ENCODE peak calls at places on chromosome 11, in five cellular contexts. One of them, this sample, is unnamed.

GRCh38 chr11:130062030-130062429 is 7.7 kb upstream of the APLP2 start:
- DNase-seq in pancreas: no peak
- DNase-seq in colonic mucosa: no peak
- DNase-seq in neuronal stem cell: no peak
- DNase-seq in naive thymus-derived CD4-positive, alpha-beta T cell: no peak
- DNase-seq in this sample: peak; percentile 21

GRCh38 chr11:9617960-9618359 is 44.5 kb downstream of the WEE1 start:
- DNase-seq in pancreas: no peak
- DNase-seq in colonic mucosa: no peak
- DNase-seq in neuronal stem cell: no peak
- DNase-seq in naive thymus-derived CD4-positive, alpha-beta T cell: no peak
- DNase-seq in this sample: no peak

GRCh38 chr11:96339704-96340554 is 3.1 kb downstream of the MAML2 start:
- DNase-seq in pancreas: no peak
- DNase-seq in colonic mucosa: peak; percentile 43
- DNase-seq in neuronal stem cell: no peak
- DNase-seq in naive thymus-derived CD4-positive, alpha-beta T cell: no peak
- DNase-seq in this sample: no peak

GRCh38 chr11:27497284-27497866 is 9.2 kb downstream of the LIN7C start:
- DNase-seq in pancreas: no peak
- DNase-seq in colonic mucosa: no peak
- DNase-seq in neuronal stem cell: no peak
- DNase-seq in naive thymus-derived CD4-positive, alpha-beta T cell: no peak
- DNase-seq in this sample: no peak

GRCh38 chr11:85988780-85989179 is 80.1 kb downstream of the PICALM start:
- DNase-seq in pancreas: no peak
- DNase-seq in colonic mucosa: no peak
- DNase-seq in neuronal stem cell: no peak
- DNase-seq in naive thymus-derived CD4-positive, alpha-beta T cell: no peak
- DNase-seq in this sample: no peak

GRCh38 chr11:128936546-128937275 is 6.0 kb downstream of the TP53AIP1 start:
- DNase-seq in pancreas: no peak
- DNase-seq in colonic mucosa: no peak
- DNase-seq in neuronal stem cell: peak; percentile 30
- DNase-seq in naive thymus-derived CD4-positive, alpha-beta T cell: no peak
- DNase-seq in this sample: peak; percentile 78

GRCh38 chr11:111531687-111532364 is 8.7 kb upstream of the LAYN start:
- DNase-seq in pancreas: no peak
- DNase-seq in colonic mucosa: no peak
- DNase-seq in neuronal stem cell: no peak
- DNase-seq in naive thymus-derived CD4-positive, alpha-beta T cell: no peak
- DNase-seq in this sample: no peak

GRCh38 chr11:132099692-132100091 is 729.3 kb downstream of the NTM start:
- DNase-seq in pancreas: no peak
- DNase-seq in colonic mucosa: no peak
- DNase-seq in neuronal stem cell: peak; percentile 17
- DNase-seq in naive thymus-derived CD4-positive, alpha-beta T cell: no peak
- DNase-seq in this sample: no peak

GRCh38 chr11:47916361-47916841 is 64.0 kb upstream of the PTPRJ start:
- DNase-seq in pancreas: peak; percentile 75
- DNase-seq in colonic mucosa: peak; percentile 34
- DNase-seq in neuronal stem cell: no peak
- DNase-seq in naive thymus-derived CD4-positive, alpha-beta T cell: no peak
- DNase-seq in this sample: peak; percentile 77

GRCh38 chr11:41789376-41789775 is 329.9 kb upstream of the LRRC4C start:
- DNase-seq in pancreas: no peak
- DNase-seq in colonic mucosa: no peak
- DNase-seq in neuronal stem cell: no peak
- DNase-seq in naive thymus-derived CD4-positive, alpha-beta T cell: no peak
- DNase-seq in this sample: no peak

GRCh38 chr11:35247428-35247827 is 108.5 kb downstream of the CD44 start:
- DNase-seq in pancreas: no peak
- DNase-seq in colonic mucosa: no peak
- DNase-seq in neuronal stem cell: no peak
- DNase-seq in naive thymus-derived CD4-positive, alpha-beta T cell: peak; percentile 89
- DNase-seq in this sample: no peak

GRCh38 chr11:120634706-120635105 is 123.2 kb downstream of the GRIK4 start:
- DNase-seq in pancreas: no peak
- DNase-seq in colonic mucosa: no peak
- DNase-seq in neuronal stem cell: no peak
- DNase-seq in naive thymus-derived CD4-positive, alpha-beta T cell: no peak
- DNase-seq in this sample: no peak

GRCh38 chr11:94961255-94961654 is 12.1 kb downstream of the CWC15 start:
- DNase-seq in pancreas: no peak
- DNase-seq in colonic mucosa: no peak
- DNase-seq in neuronal stem cell: no peak
- DNase-seq in naive thymus-derived CD4-positive, alpha-beta T cell: no peak
- DNase-seq in this sample: no peak

GRCh38 chr11:2690261-2690575 is 9.6 kb downstream of the KCNQ1OT1 start:
- DNase-seq in pancreas: no peak
- DNase-seq in colonic mucosa: no peak
- DNase-seq in neuronal stem cell: no peak
- DNase-seq in naive thymus-derived CD4-positive, alpha-beta T cell: no peak
- DNase-seq in this sample: no peak

GRCh38 chr11:123033895-123034294 is 28.0 kb downstream of the HSPA8 start:
- DNase-seq in pancreas: no peak
- DNase-seq in colonic mucosa: no peak
- DNase-seq in neuronal stem cell: no peak
- DNase-seq in naive thymus-derived CD4-positive, alpha-beta T cell: no peak
- DNase-seq in this sample: peak; percentile 8

GRCh38 chr11:82049199-82049598 is 684.5 kb downstream of the FAM181B start:
- DNase-seq in pancreas: no peak
- DNase-seq in colonic mucosa: no peak
- DNase-seq in neuronal stem cell: no peak
- DNase-seq in naive thymus-derived CD4-positive, alpha-beta T cell: no peak
- DNase-seq in this sample: no peak

GRCh38 chr11:44192701-44193100 is 97.2 kb downstream of the EXT2 start:
- DNase-seq in pancreas: no peak
- DNase-seq in colonic mucosa: no peak
- DNase-seq in neuronal stem cell: no peak
- DNase-seq in naive thymus-derived CD4-positive, alpha-beta T cell: no peak
- DNase-seq in this sample: no peak

GRCh38 chr11:130216591-130217132 is 57.1 kb downstream of the ST14 start:
- DNase-seq in pancreas: no peak
- DNase-seq in colonic mucosa: no peak
- DNase-seq in neuronal stem cell: no peak
- DNase-seq in naive thymus-derived CD4-positive, alpha-beta T cell: no peak
- DNase-seq in this sample: no peak

GRCh38 chr11:68470304-68470811 is 9.8 kb downstream of the PPP6R3 start:
- DNase-seq in pancreas: no peak
- DNase-seq in colonic mucosa: no peak
- DNase-seq in neuronal stem cell: no peak
- DNase-seq in naive thymus-derived CD4-positive, alpha-beta T cell: no peak
- DNase-seq in this sample: no peak

GRCh38 chr11:79076526-79077115 is 364.2 kb downstream of the TENM4 start:
- DNase-seq in pancreas: no peak
- DNase-seq in colonic mucosa: peak; percentile 42
- DNase-seq in neuronal stem cell: no peak
- DNase-seq in naive thymus-derived CD4-positive, alpha-beta T cell: no peak
- DNase-seq in this sample: peak; percentile 50

GRCh38 chr11:118917488-118918127 is 8.1 kb downstream of the BCL9L start:
- DNase-seq in pancreas: peak; percentile 68
- DNase-seq in colonic mucosa: peak; percentile 84
- DNase-seq in neuronal stem cell: no peak
- DNase-seq in naive thymus-derived CD4-positive, alpha-beta T cell: no peak
- DNase-seq in this sample: peak; percentile 57

GRCh38 chr11:6687876-6688275 is 4.7 kb upstream of the MRPL17 start:
- DNase-seq in pancreas: no peak
- DNase-seq in colonic mucosa: no peak
- DNase-seq in neuronal stem cell: no peak
- DNase-seq in naive thymus-derived CD4-positive, alpha-beta T cell: no peak
- DNase-seq in this sample: no peak

GRCh38 chr11:6693342-6694228 is 10.4 kb upstream of the MRPL17 start:
- DNase-seq in pancreas: no peak
- DNase-seq in colonic mucosa: peak; percentile 25
- DNase-seq in neuronal stem cell: no peak
- DNase-seq in naive thymus-derived CD4-positive, alpha-beta T cell: no peak
- DNase-seq in this sample: no peak

GRCh38 chr11:6694229-6694535 is 11.0 kb upstream of the MRPL17 start:
- DNase-seq in pancreas: no peak
- DNase-seq in colonic mucosa: no peak
- DNase-seq in neuronal stem cell: no peak
- DNase-seq in naive thymus-derived CD4-positive, alpha-beta T cell: no peak
- DNase-seq in this sample: no peak

GRCh38 chr11:6695377-6695776 is 12.2 kb upstream of the MRPL17 start:
- DNase-seq in pancreas: no peak
- DNase-seq in colonic mucosa: no peak
- DNase-seq in neuronal stem cell: no peak
- DNase-seq in naive thymus-derived CD4-positive, alpha-beta T cell: no peak
- DNase-seq in this sample: no peak

GRCh38 chr11:6692128-6692527 is 9.0 kb upstream of the MRPL17 start:
- DNase-seq in pancreas: no peak
- DNase-seq in colonic mucosa: no peak
- DNase-seq in neuronal stem cell: no peak
- DNase-seq in naive thymus-derived CD4-positive, alpha-beta T cell: no peak
- DNase-seq in this sample: no peak
- H3K4me3 ChIP-seq in pancreas: no peak overlapping the region
- H3K4me3 ChIP-seq in colonic mucosa: no peak overlapping the region
- H3K4me3 ChIP-seq in neuronal stem cell: no peak overlapping the region
- H3K4me3 ChIP-seq in naive thymus-derived CD4-positive, alpha-beta T cell: no peak overlapping the region
- H3K4me3 ChIP-seq in this sample: no peak overlapping the region

GRCh38 chr11:65554842-65555395 is 3.2 kb downstream of the LTBP3 start:
- DNase-seq in pancreas: no peak
- DNase-seq in colonic mucosa: no peak
- DNase-seq in neuronal stem cell: no peak
- DNase-seq in naive thymus-derived CD4-positive, alpha-beta T cell: no peak
- DNase-seq in this sample: no peak

GRCh38 chr11:65551572-65552398 is 6.4 kb downstream of the LTBP3 start:
- DNase-seq in pancreas: peak; percentile 84
- DNase-seq in colonic mucosa: peak; percentile 91
- DNase-seq in neuronal stem cell: no peak
- DNase-seq in naive thymus-derived CD4-positive, alpha-beta T cell: peak; percentile 51
- DNase-seq in this sample: peak; percentile 69

GRCh38 chr11:65552413-65552951 is 5.7 kb downstream of the LTBP3 start:
- DNase-seq in pancreas: no peak
- DNase-seq in colonic mucosa: no peak
- DNase-seq in neuronal stem cell: no peak
- DNase-seq in naive thymus-derived CD4-positive, alpha-beta T cell: no peak
- DNase-seq in this sample: no peak

GRCh38 chr11:65554057-65554818 is 3.9 kb downstream of the LTBP3 start:
- DNase-seq in pancreas: no peak
- DNase-seq in colonic mucosa: no peak
- DNase-seq in neuronal stem cell: no peak
- DNase-seq in naive thymus-derived CD4-positive, alpha-beta T cell: no peak
- DNase-seq in this sample: no peak

GRCh38 chr11:65553301-65554001 is 4.7 kb downstream of the LTBP3 start:
- DNase-seq in pancreas: peak; percentile 54
- DNase-seq in colonic mucosa: peak; percentile 52
- DNase-seq in neuronal stem cell: no peak
- DNase-seq in naive thymus-derived CD4-positive, alpha-beta T cell: peak; percentile 80
- DNase-seq in this sample: no peak
- H3K4me3 ChIP-seq in pancreas: no peak overlapping the region
- H3K4me3 ChIP-seq in colonic mucosa: no peak overlapping the region
- H3K4me3 ChIP-seq in neuronal stem cell: no peak overlapping the region
- H3K4me3 ChIP-seq in naive thymus-derived CD4-positive, alpha-beta T cell: peak overlapping the region; percentile 33
- H3K4me3 ChIP-seq in this sample: no peak overlapping the region

GRCh38 chr11:57426439-57426753 is 525 bp downstream of the SLC43A3 start:
- DNase-seq in pancreas: no peak
- DNase-seq in colonic mucosa: no peak
- DNase-seq in neuronal stem cell: no peak
- DNase-seq in naive thymus-derived CD4-positive, alpha-beta T cell: no peak
- DNase-seq in this sample: no peak

GRCh38 chr11:57426754-57427691 is at the start of gene SLC43A3:
- DNase-seq in pancreas: peak; percentile 48
- DNase-seq in colonic mucosa: peak; percentile 76
- DNase-seq in neuronal stem cell: peak; percentile 17
- DNase-seq in naive thymus-derived CD4-positive, alpha-beta T cell: peak; percentile 18
- DNase-seq in this sample: peak; percentile 79

GRCh38 chr11:57424137-57424801 is 2.7 kb downstream of the SLC43A3 start:
- DNase-seq in pancreas: no peak
- DNase-seq in colonic mucosa: no peak
- DNase-seq in neuronal stem cell: no peak
- DNase-seq in naive thymus-derived CD4-positive, alpha-beta T cell: no peak
- DNase-seq in this sample: no peak

GRCh38 chr11:57425565-57426438 is 1.1 kb downstream of the SLC43A3 start:
- DNase-seq in pancreas: peak; percentile 36
- DNase-seq in colonic mucosa: peak; percentile 43
- DNase-seq in neuronal stem cell: no peak
- DNase-seq in naive thymus-derived CD4-positive, alpha-beta T cell: no peak
- DNase-seq in this sample: peak; percentile 96

DNA sequence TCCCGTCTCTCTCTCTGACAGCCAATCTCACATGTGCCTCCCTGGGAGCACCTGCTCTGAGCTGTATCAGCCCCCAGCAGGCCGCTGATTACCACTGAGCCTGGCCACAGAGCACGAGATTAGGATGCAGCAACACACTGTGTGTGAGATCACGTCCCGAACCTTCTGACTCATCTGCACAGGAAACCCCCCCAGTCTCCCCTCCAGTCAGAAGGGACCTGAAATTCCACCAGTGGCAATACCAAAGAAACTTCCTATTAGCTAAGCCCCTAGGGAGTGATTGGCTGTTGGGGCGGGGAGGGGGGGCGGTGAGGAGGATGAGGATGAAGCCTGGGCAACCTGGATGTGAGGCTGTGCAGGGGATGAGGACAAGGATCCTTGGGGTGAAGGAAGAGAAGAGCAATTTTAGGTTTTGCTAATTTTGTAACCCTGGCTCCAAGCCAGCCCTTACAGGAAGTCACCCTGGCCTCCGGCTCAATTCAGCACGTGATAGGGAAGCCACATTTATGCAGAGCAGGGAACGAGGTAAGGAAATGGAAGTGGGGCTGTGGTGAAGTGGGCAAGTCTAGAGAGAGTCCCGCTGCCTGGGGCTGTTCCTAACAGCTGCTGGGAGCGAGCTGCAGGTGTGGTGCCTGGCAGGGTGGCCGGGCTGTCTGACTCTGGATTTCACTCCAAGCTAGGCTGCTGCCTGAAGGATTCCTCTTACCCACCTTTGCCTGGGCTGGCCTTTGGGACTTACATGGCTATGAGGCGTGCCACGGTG is 1.9 kb downstream of the SLC43A3 start:
- DNase-seq in pancreas: no peak
- DNase-seq in colonic mucosa: peak; percentile 56
- DNase-seq in neuronal stem cell: no peak
- DNase-seq in naive thymus-derived CD4-positive, alpha-beta T cell: peak; percentile 42
- DNase-seq in this sample: peak; percentile 56
- H3K4me3 ChIP-seq in pancreas: no peak overlapping the region
- H3K4me3 ChIP-seq in colonic mucosa: peak overlapping the region; percentile 47
- H3K4me3 ChIP-seq in neuronal stem cell: no peak overlapping the region
- H3K4me3 ChIP-seq in naive thymus-derived CD4-positive, alpha-beta T cell: peak overlapping the region; percentile 56
- H3K4me3 ChIP-seq in this sample: no peak overlapping the region

DNA sequence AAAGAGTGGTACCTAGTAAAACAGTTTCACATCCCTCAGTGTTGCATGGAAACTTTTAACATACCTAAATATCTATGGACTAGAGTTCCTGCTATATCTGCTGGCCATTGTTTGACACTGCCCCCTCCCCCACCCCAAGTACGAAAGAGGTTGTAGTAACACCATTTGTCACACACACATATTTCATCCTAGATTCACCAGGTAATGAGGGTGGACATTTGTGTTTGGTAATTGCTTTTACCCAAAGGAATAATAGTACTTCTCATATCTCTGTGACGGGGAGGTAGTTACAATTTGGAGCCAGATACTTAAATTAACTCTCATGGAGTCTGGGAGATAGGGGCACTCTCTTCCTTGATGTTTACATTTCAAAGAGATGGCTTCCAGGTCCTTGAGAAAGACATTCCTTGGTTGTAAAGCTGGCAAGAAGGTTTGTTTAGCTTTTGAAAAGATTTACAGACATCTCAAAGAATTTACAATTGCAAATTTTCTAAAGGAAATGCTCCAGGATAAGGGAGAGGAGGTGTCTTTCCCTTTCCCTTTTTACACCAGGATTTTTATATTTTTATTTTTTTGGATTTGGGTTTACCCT is 38.8 kb downstream of the REXO2 start:
- DNase-seq in pancreas: no peak
- DNase-seq in colonic mucosa: no peak
- DNase-seq in neuronal stem cell: no peak
- DNase-seq in naive thymus-derived CD4-positive, alpha-beta T cell: no peak
- DNase-seq in this sample: no peak
- H3K4me3 ChIP-seq in pancreas: no peak overlapping the region
- H3K4me3 ChIP-seq in colonic mucosa: no peak overlapping the region
- H3K4me3 ChIP-seq in neuronal stem cell: no peak overlapping the region
- H3K4me3 ChIP-seq in naive thymus-derived CD4-positive, alpha-beta T cell: no peak overlapping the region
- H3K4me3 ChIP-seq in this sample: no peak overlapping the region

This sample was measured in thyroid gland.